ENCODE peak calls at places on chromosomes 16 and 17, in nine cellular contexts. W is left ventricle myocardium inferior, N is HCT116, K is ascending aorta, I is heart left ventricle, L is HFF-Myc, B is GM12865, Z is stomach, Y is HepG2. H is an unnamed sample.

GRCh38 chr17:42422412-42422957 is 571 bp downstream of the CAVIN1 start:
- DNase-seq in W (no peak), N (no peak), K (no peak), I (peak), L (no peak), B (peak), Z (peak), Y (no peak), H (no peak)

GRCh38 chr16:35798885-35799426 is 2339.5 kb downstream of the TP53TG3F start:
- DNase-seq in W (peak), N (no peak), K (no peak), I (peak), L (no peak), B (no peak), Z (no peak), Y (no peak), H (no peak)

GRCh38 chr17:7393613-7394451 is 493 bp downstream of the PLSCR3 start:
- DNase-seq in W (peak), N (no peak), K (no peak), I (no peak), L (no peak), B (no peak), Z (peak), Y (no peak), H (no peak)

GRCh38 chr16:57225978-57226377 is 19.1 kb upstream of the ARL2BP start:
- DNase-seq in W (no peak), N (no peak), K (no peak), I (no peak), L (no peak), B (no peak), Z (no peak), Y (no peak), H (no peak)

GRCh38 chr17:9370464-9370863 is 205.2 kb downstream of the STX8 start:
- DNase-seq in W (no peak), N (no peak), K (no peak), I (no peak), L (no peak), B (no peak), Z (no peak), Y (peak), H (no peak)

GRCh38 chr16:29900102-29900887 is at the start of gene ASPHD1:
- DNase-seq in W (peak), N (peak), K (peak), I (peak), L (peak), B (peak), Z (peak), Y (peak), H (no peak)

GRCh38 chr17:72515291-72516065 is 394.7 kb downstream of the SOX9 start:
- DNase-seq in W (no peak), N (no peak), K (no peak), I (no peak), L (no peak), B (peak), Z (peak), Y (no peak), H (peak)

GRCh38 chr16:46907061-46907774 is 23.1 kb downstream of the GPT2 start:
- DNase-seq in W (no peak), N (no peak), K (no peak), I (no peak), L (no peak), B (no peak), Z (no peak), Y (no peak), H (no peak)

GRCh38 chr16:84293406-84293805 is 1.3 kb upstream of the WFDC1 start:
- DNase-seq in W (no peak), N (no peak), K (no peak), I (no peak), L (no peak), B (no peak), Z (no peak), Y (no peak), H (no peak)

GRCh38 chr17:81927145-81927652 is 336 bp downstream of the MAFG start:
- DNase-seq in W (peak), N (no peak), K (no peak), I (no peak), L (no peak), B (no peak), Z (no peak), Y (no peak), H (no peak)

GRCh38 chr17:28968269-28968913 is 17.1 kb upstream of the PHF12 start:
- DNase-seq in W (no peak), N (no peak), K (no peak), I (peak), L (no peak), B (no peak), Z (no peak), Y (no peak), H (no peak)
- H3K4me3 ChIP-seq in W (no peak), N (no peak), K (no peak), I (no peak), L (no peak), B (no peak), Z (no peak), Y (no peak), H (no peak)

GRCh38 chr17:39107973-39108372 is 43.5 kb downstream of the PLXDC1 start:
- DNase-seq in W (no peak), N (no peak), K (no peak), I (no peak), L (no peak), B (no peak), Z (no peak), Y (no peak), H (no peak)
- TF ChIP-seq CTCF in W (no peak), N (no peak), K (no peak), I (no peak), L (no peak), B (no peak), Z (no peak), Y (peak), H (no peak)

GRCh38 chr16:68642047-68642435 is 3.1 kb upstream of the CDH3 start:
- DNase-seq in W (no peak), N (no peak), K (no peak), I (no peak), L (no peak), B (no peak), Z (no peak), Y (no peak), H (no peak)
- H3K4me3 ChIP-seq in W (peak), N (no peak), K (no peak), I (no peak), L (no peak), B (no peak), Z (no peak), Y (no peak), H (no peak)

GRCh38 chr16:61366006-61366405 is 670.2 kb downstream of the CDH8 start:
- DNase-seq in W (no peak), N (no peak), K (no peak), I (no peak), L (no peak), B (no peak), Z (no peak), Y (no peak), H (no peak)
- TF ChIP-seq CTCF in W (no peak), N (no peak), K (no peak), I (no peak), L (no peak), B (no peak), Z (no peak), Y (no peak), H (no peak)

H was measured in GM12864.